ENCODE peak calls at places on chromosome 11, in eight cellular contexts. C, O, E, N, H, D, Q and S are unnamed samples.

GRCh38 chr11:76823481-76824028 is 37.2 kb upstream of the ACER3 start:
- DNase-seq in O (no peak), D (peak), E (no peak), N (no peak), Q (no peak), C (no peak), H (no peak), S (no peak)

GRCh38 chr11:8811571-8811970 is 99.4 kb upstream of the AKIP1 start:
- DNase-seq in E (no peak), N (no peak), Q (no peak), D (peak), H (no peak), O (peak), C (no peak), S (no peak)

GRCh38 chr11:126194121-126194543 is 17.3 kb downstream of the RPUSD4 start:
- DNase-seq in Q (peak), O (no peak), H (no peak), D (peak), C (no peak), E (peak), N (no peak), S (peak)

GRCh38 chr11:127223026-127223425 is 222.5 kb upstream of the KIRREL3 start:
- DNase-seq in D (no peak), H (no peak), Q (no peak), N (no peak), O (no peak), C (no peak), E (no peak), S (no peak)

GRCh38 chr11:132876301-132877071 is 655.8 kb downstream of the OPCML start:
- DNase-seq in D (no peak), C (no peak), E (no peak), H (no peak), N (no peak), O (no peak), Q (no peak), S (no peak)

GRCh38 chr11:19951558-19952083 is 208.7 kb downstream of the DBX1 start:
- DNase-seq in C (no peak), D (peak), H (no peak), N (no peak), E (no peak), Q (no peak), O (no peak), S (peak)

GRCh38 chr11:77019976-77020591 is 14.1 kb upstream of the B3GNT6 start:
- DNase-seq in O (no peak), N (no peak), E (no peak), H (no peak), D (peak), Q (no peak), C (no peak), S (peak)

GRCh38 chr11:117345039-117345438 is 17.4 kb downstream of the CEP164 start:
- DNase-seq in N (no peak), C (no peak), E (no peak), O (peak), Q (no peak), D (peak), H (no peak), S (no peak)

GRCh38 chr11:132803436-132803835 is 728.9 kb downstream of the OPCML start:
- DNase-seq in D (peak), N (no peak), H (no peak), C (no peak), Q (no peak), E (no peak), O (no peak), S (no peak)

GRCh38 chr11:121654506-121655480 is 202.0 kb upstream of the SORL1-AS1 start:
- DNase-seq in C (no peak), O (no peak), D (peak), N (no peak), H (peak), E (no peak), Q (no peak), S (peak)

GRCh38 chr11:17580271-17580670 is 33.2 kb downstream of the OTOG start:
- DNase-seq in C (no peak), D (no peak), O (no peak), Q (no peak), E (no peak), N (no peak), H (no peak), S (no peak)

GRCh38 chr11:2305862-2306823 is 4.3 kb downstream of the TSPAN32 start:
- DNase-seq in D (peak), Q (no peak), N (peak), E (peak), O (peak), C (no peak), H (peak), S (no peak)

GRCh38 chr11:83520849-83521248 is 234.7 kb upstream of the CCDC90B start:
- DNase-seq in Q (no peak), H (no peak), E (no peak), D (no peak), O (no peak), C (no peak), N (no peak), S (peak)

GRCh38 chr11:65274734-65275682 is 13.2 kb downstream of the POLA2 start:
- DNase-seq in Q (no peak), E (peak), D (peak), H (peak), O (peak), N (peak), C (peak), S (peak)

GRCh38 chr11:27319065-27319464 is 44.0 kb downstream of the CCDC34 start:
- DNase-seq in E (no peak), D (peak), Q (no peak), O (no peak), C (no peak), N (no peak), H (no peak), S (no peak)

GRCh38 chr11:104665631-104666030 is 232.6 kb downstream of the CASP12 start:
- DNase-seq in N (no peak), C (no peak), O (no peak), Q (no peak), D (peak), H (no peak), E (no peak), S (no peak)

GRCh38 chr11:73240190-73240781 is 22.2 kb downstream of the P2RY2 start:
- DNase-seq in D (peak), E (peak), N (no peak), Q (peak), C (peak), O (peak), H (no peak), S (no peak)

GRCh38 chr11:16898274-16898985 is 115.8 kb downstream of the PLEKHA7 start:
- DNase-seq in N (no peak), O (no peak), Q (no peak), E (no peak), D (no peak), H (no peak), C (no peak), S (no peak)

GRCh38 chr11:117823941-117824420 is 563 bp downstream of the FXYD2 start:
- DNase-seq in D (peak), Q (peak), E (peak), O (no peak), H (peak), C (no peak), N (peak), S (no peak)

GRCh38 chr11:86802601-86803051 is 2.3 kb downstream of the PRSS23 start:
- DNase-seq in O (no peak), Q (no peak), C (no peak), E (peak), H (no peak), N (no peak), D (peak), S (peak)

GRCh38 chr11:15815246-15816209 is 540.8 kb downstream of the SOX6 start:
- DNase-seq in C (no peak), Q (no peak), E (no peak), N (no peak), D (peak), H (peak), O (peak), S (peak)

GRCh38 chr11:69791266-69791665 is 16.1 kb upstream of the FGF4 start:
- DNase-seq in C (no peak), N (no peak), H (no peak), Q (no peak), D (peak), O (no peak), E (no peak), S (no peak)

GRCh38 chr11:3950996-3951662 is 95.7 kb downstream of the STIM1 start:
- DNase-seq in N (no peak), O (no peak), Q (no peak), D (peak), C (no peak), H (no peak), E (no peak), S (no peak)

GRCh38 chr11:109140426-109140825 is 281.6 kb upstream of the C11orf87 start:
- DNase-seq in H (no peak), E (no peak), C (no peak), D (no peak), N (no peak), Q (no peak), O (no peak), S (no peak)

GRCh38 chr11:129618046-129618569 is 197.5 kb upstream of the TMEM45B start:
- DNase-seq in O (no peak), D (no peak), N (no peak), C (no peak), E (no peak), Q (no peak), H (no peak), S (no peak)

GRCh38 chr11:75073459-75074190 is 23.1 kb downstream of the OR2AT4 start:
- DNase-seq in Q (no peak), O (no peak), E (no peak), N (no peak), H (no peak), D (no peak), C (no peak), S (no peak)

GRCh38 chr11:74465291-74465708 is 2.0 kb downstream of the KCNE3 start:
- DNase-seq in H (no peak), Q (no peak), E (peak), C (no peak), D (no peak), N (no peak), O (no peak), S (no peak)

GRCh38 chr11:116371146-116371545 is 401.6 kb downstream of the BUD13 start:
- DNase-seq in Q (no peak), D (no peak), C (no peak), E (no peak), N (no peak), H (no peak), O (no peak), S (no peak)

GRCh38 chr11:10418259-10418949 is 36.7 kb upstream of the AMPD3 start:
- DNase-seq in Q (no peak), N (no peak), E (no peak), C (no peak), H (no peak), D (peak), O (peak), S (no peak)

GRCh38 chr11:28168718-28169117 is 60.5 kb downstream of the METTL15 start:
- DNase-seq in C (no peak), D (no peak), E (no peak), H (no peak), O (no peak), N (no peak), Q (no peak), S (no peak)

GRCh38 chr11:73997120-73997772 is 11.6 kb downstream of the UCP3 start:
- DNase-seq in Q (no peak), C (no peak), D (no peak), N (no peak), E (no peak), H (no peak), O (no peak), S (no peak)

GRCh38 chr11:16862733-16863132 is 124.3 kb downstream of the C11orf58 start:
- DNase-seq in D (no peak), N (no peak), H (no peak), Q (no peak), O (no peak), C (no peak), E (no peak), S (no peak)

GRCh38 chr11:88535916-88536547 is 198.5 kb upstream of the CTSC start:
- DNase-seq in E (no peak), N (no peak), O (peak), C (no peak), D (peak), Q (no peak), H (no peak), S (no peak)

GRCh38 chr11:9596926-9597325 is 23.5 kb downstream of the WEE1 start:
- DNase-seq in H (no peak), Q (no peak), O (no peak), D (peak), E (no peak), C (no peak), N (no peak), S (no peak)

GRCh38 chr11:66543263-66544107 is 2.4 kb downstream of the ZDHHC24 start:
- DNase-seq in C (no peak), N (peak), E (peak), D (peak), Q (no peak), H (no peak), O (no peak), S (no peak)
- H3K4me3 ChIP-seq in C (no peak), N (peak), E (no peak), D (no peak), Q (no peak), H (no peak), O (no peak), S (no peak)

GRCh38 chr11:124123587-124123986 is 8.3 kb downstream of the VWA5A start:
- DNase-seq in E (no peak), N (no peak), C (no peak), D (no peak), O (no peak), H (no peak), Q (no peak), S (no peak)
- TF ChIP-seq CTCF in E (no peak), N (no peak), C (no peak), D (no peak), O (no peak), H (no peak), Q (no peak), S (no peak)

GRCh38 chr11:123517559-123518364 is 87.7 kb downstream of the GRAMD1B start:
- DNase-seq in Q (no peak), D (no peak), C (no peak), N (no peak), H (no peak), E (no peak), O (no peak), S (no peak)
- H3K4me3 ChIP-seq in Q (no peak), D (no peak), C (no peak), N (no peak), H (no peak), E (no peak), O (no peak), S (no peak)

DNA sequence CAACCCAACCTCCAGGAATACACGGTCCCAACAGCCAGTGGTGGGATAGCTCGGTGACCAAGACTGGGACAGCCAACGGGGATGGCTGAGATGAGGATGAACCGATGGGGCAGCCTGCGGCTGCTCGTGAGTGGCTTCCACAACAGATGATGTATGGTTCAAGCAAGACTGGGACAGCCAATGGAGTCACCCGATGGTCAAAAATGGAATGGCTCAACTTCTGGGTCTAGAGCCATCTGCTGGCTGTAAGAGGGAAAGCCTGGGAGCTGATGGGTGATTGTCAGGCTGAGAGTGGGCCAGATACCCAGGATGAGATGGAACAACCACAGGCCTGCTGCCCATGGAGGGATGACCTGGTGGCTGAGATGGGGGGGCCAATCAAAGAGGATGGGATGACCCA is 35.5 kb downstream of the SYT7 start:
- DNase-seq in Q (no peak), C (no peak), H (no peak), N (no peak), O (no peak), D (peak), E (no peak), S (no peak)
- TF ChIP-seq CTCF in Q (no peak), C (no peak), H (no peak), N (no peak), O (peak), D (peak), E (no peak), S (peak)

DNA sequence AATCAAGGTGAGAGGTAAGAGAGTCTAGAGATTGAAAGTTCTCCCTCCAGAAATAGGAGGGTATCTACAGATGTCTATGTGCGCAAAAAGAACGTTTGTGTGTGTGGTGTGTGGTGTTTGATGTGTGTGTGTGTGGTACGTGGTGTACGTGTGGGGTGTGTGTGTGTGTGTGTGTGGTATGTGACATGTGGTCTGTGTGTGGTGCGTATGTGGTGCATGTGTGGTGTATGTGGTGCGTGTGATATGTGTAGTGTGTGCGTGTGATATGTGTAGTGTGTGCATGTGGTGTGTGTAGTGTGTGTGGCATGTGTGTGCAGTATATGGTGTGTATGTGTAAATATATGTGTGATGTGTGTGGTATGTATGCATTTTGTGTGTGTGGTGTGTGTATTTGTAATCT is 73.0 kb upstream of the LRRC4C start:
- DNase-seq in D (no peak), Q (no peak), E (no peak), C (no peak), O (no peak), H (no peak), N (no peak), S (no peak)
- H3K4me3 ChIP-seq in D (no peak), Q (no peak), E (no peak), C (no peak), O (no peak), H (no peak), N (no peak), S (no peak)